ENCODE peak calls at places on chromosome 4, in eight cellular contexts. Q is stomach, R is IMR-90, U is A549, Z is Peyer's patch, G is tibial nerve, H is adrenal gland, L is suprapubic skin. T is an unnamed sample.

GRCh38 chr4:17544831-17545234 is 29.9 kb downstream of the CLRN2 start:
- DNase-seq in G (no peak), Z (no peak), R (no peak), L (no peak), U (no peak), Q (peak), H (no peak), T (no peak)

GRCh38 chr4:105808459-105809041 is 86.7 kb upstream of the NPNT start:
- DNase-seq in R (peak), H (peak), U (peak), Q (no peak), G (no peak), Z (no peak), L (no peak), T (no peak)

GRCh38 chr4:175971393-175972179 is 94.1 kb upstream of the WDR17 start:
- DNase-seq in Q (no peak), U (no peak), Z (no peak), R (no peak), H (no peak), L (no peak), G (no peak), T (no peak)

GRCh38 chr4:118969359-118969758 is 80.7 kb downstream of the SYNPO2 start:
- DNase-seq in Q (peak), U (peak), L (no peak), Z (no peak), G (peak), H (peak), R (peak), T (peak)

GRCh38 chr4:54930226-54930625 is 195.2 kb downstream of the KDR start:
- DNase-seq in H (no peak), R (peak), U (no peak), Z (no peak), Q (no peak), G (no peak), L (no peak), T (no peak)

GRCh38 chr4:35252866-35253265 is 991.4 kb downstream of the ARAP2 start:
- DNase-seq in U (no peak), R (no peak), H (no peak), L (no peak), Z (no peak), G (no peak), Q (no peak), T (no peak)

GRCh38 chr4:99202536-99202935 is 16.5 kb downstream of the ADH6 start:
- DNase-seq in R (peak), Z (no peak), Q (no peak), H (peak), L (no peak), U (no peak), G (no peak), T (no peak)

GRCh38 chr4:10281996-10282395 is 165.4 kb upstream of the WDR1 start:
- DNase-seq in G (no peak), L (no peak), R (no peak), U (no peak), Z (no peak), Q (no peak), H (no peak), T (no peak)

GRCh38 chr4:113976937-113977855 is 2.3 kb downstream of the ARSJ start:
- DNase-seq in R (peak), U (no peak), G (no peak), L (no peak), Z (no peak), H (no peak), Q (no peak), T (no peak)

GRCh38 chr4:69546121-69546520 is 50.4 kb upstream of the UGT2B4 start:
- DNase-seq in R (no peak), Q (no peak), G (no peak), Z (no peak), H (no peak), U (no peak), L (no peak), T (no peak)

GRCh38 chr4:121373841-121374240 is 7.0 kb downstream of the QRFPR start:
- DNase-seq in H (no peak), U (no peak), R (no peak), G (no peak), L (no peak), Z (no peak), Q (no peak), T (no peak)
- TF ChIP-seq CTCF in H (no peak), U (no peak), R (no peak), G (no peak), L (no peak), Z (no peak), Q (no peak), T (no peak)

GRCh38 chr4:87014284-87014782 is 79.5 kb downstream of the AFF1 start:
- DNase-seq in Q (no peak), Z (no peak), R (peak), G (no peak), U (no peak), H (no peak), L (no peak), T (no peak)
- TF ChIP-seq POLR2A in Q (no peak), Z (no peak), R (no peak), G (no peak), U (no peak), H (no peak), L (no peak), T (no peak)

DNA sequence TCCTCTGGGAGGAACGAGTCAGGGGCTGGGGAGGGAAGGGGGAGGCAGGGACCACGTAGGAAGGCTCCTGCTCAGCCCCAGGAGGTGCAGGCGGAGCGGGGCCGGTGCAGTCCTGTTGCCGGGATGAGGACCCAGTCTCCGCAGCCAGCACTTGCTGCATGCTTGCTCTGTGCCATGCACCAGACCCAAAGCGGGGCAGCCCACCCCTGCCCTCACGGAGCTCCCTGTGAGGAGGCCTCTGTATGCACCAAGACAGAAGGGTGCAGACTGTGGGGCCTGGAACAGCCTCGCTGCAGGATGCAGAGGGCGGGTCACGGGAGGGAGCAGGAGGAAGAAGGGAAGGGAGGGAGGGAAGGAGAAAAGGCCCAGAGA is 61.9 kb downstream of the ABLIM2 start:
- DNase-seq in U (no peak), Z (no peak), R (no peak), Q (no peak), L (no peak), G (no peak), H (no peak), T (no peak)
- H3K27ac ChIP-seq in U (no peak), Z (no peak), R (no peak), Q (no peak), L (peak), G (no peak), H (peak), T (no peak)

GRCh38 chr4:89586864-89587263 is 250.1 kb downstream of the SNCA start:
- DNase-seq in R (peak), Z (no peak), U (peak), L (no peak), Q (no peak), H (no peak), G (no peak), T (no peak)
- TF ChIP-seq CTCF in R (no peak), Z (no peak), U (peak), L (no peak), Q (no peak), H (no peak), G (no peak), T (no peak)

GRCh38 chr4:3461515-3462291 is 1.4 kb upstream of the DOK7 start:
- DNase-seq in Z (peak), G (no peak), Q (peak), H (peak), L (no peak), U (no peak), R (no peak), T (no peak)

GRCh38 chr4:3460926-3461325 is 2.2 kb upstream of the DOK7 start:
- DNase-seq in Q (no peak), R (no peak), U (no peak), Z (no peak), G (no peak), L (no peak), H (no peak), T (no peak)

GRCh38 chr4:3462790-3463415 is at the start of gene DOK7:
- DNase-seq in Q (peak), U (no peak), H (peak), L (no peak), Z (no peak), G (no peak), R (no peak), T (no peak)

GRCh38 chr4:3463556-3464348 is 646 bp downstream of the DOK7 start:
- DNase-seq in Q (no peak), U (no peak), G (no peak), R (no peak), L (no peak), H (no peak), Z (no peak), T (no peak)

DNA sequence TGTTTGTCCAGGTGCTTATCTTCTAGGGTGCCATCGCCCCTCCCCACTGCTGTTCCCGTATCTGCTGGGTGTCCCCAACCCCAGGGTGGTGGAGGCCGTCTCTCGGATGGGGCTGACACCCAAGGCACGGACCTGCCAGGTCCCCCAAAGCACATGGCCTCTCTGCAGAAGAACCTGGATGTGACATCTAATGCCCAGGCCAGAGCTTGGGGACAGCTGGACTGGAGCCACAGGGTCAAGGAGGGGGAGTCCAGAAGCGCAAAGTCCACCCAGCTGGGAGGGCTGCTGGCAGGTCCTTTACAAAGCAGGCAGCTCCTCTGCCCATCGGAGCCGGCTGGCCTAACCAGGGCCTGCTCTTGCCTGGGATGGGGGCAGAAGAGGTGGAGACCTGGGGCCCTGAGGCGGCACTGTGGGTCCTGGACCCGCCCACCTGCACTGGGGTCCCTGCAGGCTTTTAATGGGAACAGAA is 751 bp upstream of the DOK7 start:
- DNase-seq in H (no peak), R (no peak), L (no peak), Z (no peak), G (no peak), Q (no peak), U (no peak), T (no peak)
- TF ChIP-seq POLR2A in H (no peak), R (no peak), L (no peak), Z (no peak), G (no peak), Q (no peak), U (no peak), T (no peak)

GRCh38 chr4:142365386-142365785 is 480.7 kb downstream of the INPP4B start:
- DNase-seq in R (no peak), G (no peak), H (no peak), Z (no peak), U (no peak), L (no peak), Q (no peak), T (no peak)
- H3K27ac ChIP-seq in R (no peak), G (no peak), H (no peak), Z (no peak), U (no peak), L (no peak), Q (no peak), T (no peak)

GRCh38 chr4:710116-710515 is 4.5 kb downstream of the PCGF3 start:
- DNase-seq in R (no peak), Z (no peak), Q (no peak), G (no peak), U (no peak), L (no peak), H (no peak), T (no peak)

GRCh38 chr4:707929-708630 is 2.4 kb downstream of the PCGF3 start:
- DNase-seq in Q (no peak), H (peak), U (no peak), R (no peak), Z (no peak), G (no peak), L (no peak), T (no peak)

GRCh38 chr4:706834-707598 is 1.4 kb downstream of the PCGF3 start:
- DNase-seq in G (no peak), L (no peak), R (no peak), U (no peak), H (no peak), Z (no peak), Q (no peak), T (no peak)

GRCh38 chr4:709348-709747 is 3.7 kb downstream of the PCGF3 start:
- DNase-seq in R (no peak), L (no peak), Q (no peak), U (no peak), Z (no peak), G (no peak), H (no peak), T (no peak)

DNA sequence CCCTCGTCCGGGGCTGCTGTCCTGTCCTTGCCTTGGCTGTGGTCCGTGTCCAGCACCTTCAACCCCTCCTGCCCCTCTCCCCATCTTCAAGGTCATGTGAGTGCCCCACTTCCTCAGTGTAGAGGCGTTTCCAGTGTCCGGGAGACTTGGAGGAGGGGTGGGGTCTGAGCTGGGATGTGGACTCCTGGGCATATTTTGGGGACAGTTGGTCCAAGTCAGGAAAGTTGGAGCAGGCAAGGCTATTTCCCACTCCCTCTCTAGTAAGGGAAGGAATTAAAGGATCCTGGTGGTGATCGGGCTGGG is 3.0 kb downstream of the PCGF3 start:
- DNase-seq in G (no peak), Z (no peak), Q (no peak), L (no peak), U (no peak), R (no peak), H (no peak), T (no peak)
- TF ChIP-seq CTCF in G (no peak), Z (no peak), Q (no peak), L (no peak), U (no peak), R (no peak), H (no peak), T (no peak)

GRCh38 chr4:48138936-48139335 is 4.9 kb upstream of the TXK start:
- DNase-seq in Q (no peak), H (no peak), U (no peak), R (no peak), L (no peak), G (no peak), Z (no peak), T (no peak)

GRCh38 chr4:48137766-48138349 is 3.8 kb upstream of the TXK start:
- DNase-seq in U (no peak), G (no peak), L (no peak), H (no peak), Q (no peak), Z (no peak), R (no peak), T (no peak)

GRCh38 chr4:48141048-48141447 is 7.0 kb upstream of the TXK start:
- DNase-seq in G (no peak), Z (no peak), R (peak), L (no peak), H (no peak), U (peak), Q (no peak), T (no peak)

GRCh38 chr4:48138511-48138910 is 4.5 kb upstream of the TXK start:
- DNase-seq in L (no peak), Z (no peak), H (no peak), R (no peak), U (no peak), Q (no peak), G (no peak), T (no peak)

GRCh38 chr4:48139688-48140087 is 5.6 kb upstream of the TXK start:
- DNase-seq in Q (no peak), Z (no peak), L (no peak), H (peak), G (no peak), U (no peak), R (peak), T (no peak)
- TF ChIP-seq POLR2A in Q (no peak), Z (no peak), L (no peak), H (no peak), G (no peak), U (no peak), R (no peak), T (no peak)

T was measured in ovary.